ENCODE peak calls at places on chromosomes 5 and 9, in six cellular contexts. Z is esophagus muscularis mucosa, S is thoracic aorta, R is spleen, O is breast epithelium, E is GM23338. H is an unnamed sample.
A peak's percentile ranks its signal among the peaks of the same experiment; 100 is the strongest.

GRCh38 chr5:144352732-144353317 is 182.2 kb downstream of the KCTD16 start:
- DNase-seq in Z (no peak), S (no peak), R (no peak), O (no peak), E (no peak), H (no peak)

GRCh38 chr5:69493235-69493925 is 790 bp downstream of the OCLN start:
- DNase-seq in Z (no peak), S (no peak), R (peak; percentile 79), O (peak; percentile 52), E (peak; percentile 63), H (no peak)

GRCh38 chr9:69961834-69962233 is 81.8 kb upstream of the MAMDC2 start:
- DNase-seq in Z (no peak), S (no peak), R (no peak), O (no peak), E (no peak), H (no peak)

GRCh38 chr9:75229605-75230332 is 141.5 kb downstream of the OSTF1 start:
- DNase-seq in Z (no peak), S (peak; percentile 43), R (no peak), O (peak; percentile 76), E (peak; percentile 12), H (no peak)

GRCh38 chr5:10689391-10690081 is 71.5 kb downstream of the DAP start:
- DNase-seq in Z (no peak), S (no peak), R (no peak), O (no peak), E (peak; percentile 86), H (no peak)

GRCh38 chr5:149235841-149236240 is 35.8 kb upstream of the AFAP1L1 start:
- DNase-seq in Z (no peak), S (no peak), R (no peak), O (no peak), E (no peak), H (no peak)

GRCh38 chr9:134178394-134178780 is 14.0 kb upstream of the RNU6ATAC start:
- DNase-seq in Z (no peak), S (no peak), R (peak; percentile 73), O (no peak), E (no peak), H (no peak)

GRCh38 chr5:95252801-95253200 is 32.1 kb downstream of the MCTP1 start:
- DNase-seq in Z (no peak), S (no peak), R (no peak), O (no peak), E (no peak), H (no peak)

GRCh38 chr5:1054799-1055775 is 46.5 kb downstream of the NKD2 start:
- DNase-seq in Z (no peak), S (no peak), R (no peak), O (no peak), E (peak; percentile 1), H (no peak)

GRCh38 chr9:31519011-31519410 is 865.4 kb upstream of the ACO1 start:
- DNase-seq in Z (no peak), S (no peak), R (peak; percentile 68), O (no peak), E (peak; percentile 45), H (no peak)

GRCh38 chr5:129904102-129904666 is at the start of gene CHSY3:
- DNase-seq in Z (no peak), S (peak; percentile 67), R (peak; percentile 85), O (peak; percentile 59), E (peak; percentile 84), H (peak; percentile 28)

GRCh38 chr9:96109718-96110351 is 192.1 kb downstream of the HSD17B3 start:
- DNase-seq in Z (no peak), S (no peak), R (no peak), O (no peak), E (no peak), H (no peak)

GRCh38 chr9:136311433-136312375 is 7.8 kb upstream of the CCDC187 start:
- DNase-seq in Z (no peak), S (no peak), R (no peak), O (no peak), E (no peak), H (no peak)

GRCh38 chr9:15785584-15785983 is 232.7 kb downstream of the CCDC171 start:
- DNase-seq in Z (no peak), S (no peak), R (no peak), O (no peak), E (no peak), H (no peak)

GRCh38 chr9:94869415-94869838 is 142.9 kb downstream of the AOPEP start:
- DNase-seq in Z (no peak), S (no peak), R (no peak), O (no peak), E (no peak), H (no peak)

GRCh38 chr9:23615569-23615968 is 210.5 kb downstream of the ELAVL2 start:
- DNase-seq in Z (no peak), S (no peak), R (no peak), O (no peak), E (no peak), H (no peak)

GRCh38 chr9:6538666-6539071 is 106.9 kb downstream of the GLDC start:
- DNase-seq in Z (no peak), S (no peak), R (no peak), O (no peak), E (no peak), H (no peak)

GRCh38 chr5:100647461-100648230 is 112.5 kb downstream of the FAM174A start:
- DNase-seq in Z (no peak), S (no peak), R (no peak), O (peak; percentile 59), E (peak; percentile 13), H (no peak)

GRCh38 chr5:151053796-151054490 is 26.9 kb downstream of the TNIP1 start:
- DNase-seq in Z (no peak), S (no peak), R (peak; percentile 16), O (no peak), E (no peak), H (no peak)

GRCh38 chr9:133574791-133575672 is 34.2 kb downstream of the FAM163B start:
- DNase-seq in Z (no peak), S (no peak), R (no peak), O (no peak), E (no peak), H (no peak)

GRCh38 chr9:134379774-134380431 is 53.6 kb downstream of the RXRA start:
- DNase-seq in Z (no peak), S (no peak), R (no peak), O (no peak), E (no peak), H (no peak)

GRCh38 chr9:107144475-107144874 is 138.6 kb upstream of the RAD23B start:
- DNase-seq in Z (no peak), S (no peak), R (no peak), O (no peak), E (no peak), H (no peak)

GRCh38 chr9:123324767-123325183 is 31.2 kb upstream of the CRB2 start:
- DNase-seq in Z (no peak), S (no peak), R (no peak), O (no peak), E (no peak), H (no peak)

GRCh38 chr9:123326030-123326586 is 29.9 kb upstream of the CRB2 start:
- DNase-seq in Z (no peak), S (no peak), R (no peak), O (no peak), E (no peak), H (no peak)

GRCh38 chr9:123329329-123329955 is 26.6 kb upstream of the CRB2 start:
- DNase-seq in Z (no peak), S (no peak), R (no peak), O (peak; percentile 84), E (no peak), H (no peak)

GRCh38 chr9:123327697-123328100 is 28.3 kb upstream of the CRB2 start:
- DNase-seq in Z (no peak), S (no peak), R (no peak), O (peak; percentile 80), E (peak; percentile 41), H (no peak)

DNA sequence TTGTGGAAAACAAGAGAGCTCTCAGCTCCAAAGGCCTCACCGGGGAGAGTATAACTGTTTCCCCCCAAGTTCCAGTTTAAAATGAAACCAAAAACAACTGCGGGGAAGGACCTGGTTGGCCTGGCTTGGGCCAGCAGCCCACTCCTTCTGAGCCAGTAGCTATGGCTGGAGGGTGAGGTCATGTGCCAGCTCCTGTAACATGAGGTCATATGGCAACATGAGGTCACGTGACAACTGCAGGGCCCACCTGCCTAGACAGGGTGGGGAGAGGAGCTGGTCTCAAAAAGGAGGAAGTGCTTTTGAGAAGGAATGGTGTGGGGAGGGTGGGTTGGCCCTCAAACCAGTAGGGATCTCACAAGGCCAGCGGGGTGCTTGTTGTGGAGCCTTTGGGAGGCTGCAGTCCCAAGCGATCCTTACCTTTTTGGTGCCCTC is 29.3 kb upstream of the CRB2 start:
- DNase-seq in Z (no peak), S (no peak), R (no peak), O (no peak), E (peak; percentile 37), H (no peak)
- H3K27ac ChIP-seq in Z (no peak overlapping the region), S (no peak overlapping the region), R (peak overlapping the region; percentile 46), O (peak overlapping the region; percentile 89), E (no peak overlapping the region), H (peak overlapping the region; percentile 13)

DNA sequence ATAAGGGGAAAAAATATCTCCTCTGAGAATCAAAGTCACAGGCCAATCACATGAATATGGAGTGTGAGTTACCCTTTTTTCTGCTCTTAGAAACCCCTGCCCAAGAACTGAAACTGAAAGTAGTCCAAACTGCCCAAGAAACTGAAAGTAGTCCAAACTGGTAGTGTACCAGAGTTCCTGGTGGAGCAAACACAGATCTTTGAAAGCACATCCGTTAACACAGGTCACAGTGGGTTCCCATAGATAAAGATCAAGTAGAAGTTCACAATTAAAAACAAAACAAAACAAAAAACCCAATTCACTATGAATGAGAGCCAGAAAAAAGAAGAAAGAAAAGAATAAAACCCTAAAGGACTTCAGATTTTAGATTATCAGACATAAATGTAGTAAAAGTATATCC is 332.4 kb upstream of the EFNA5 start:
- DNase-seq in Z (no peak), S (no peak), R (no peak), O (no peak), E (no peak), H (no peak)
- H3K27ac ChIP-seq in Z (no peak overlapping the region), S (no peak overlapping the region), R (peak overlapping the region; percentile 24), O (no peak overlapping the region), E (no peak overlapping the region), H (no peak overlapping the region)

GRCh38 chr9:87194471-87194870 is 247.2 kb upstream of the GAS1 start:
- DNase-seq in Z (no peak), S (no peak), R (no peak), O (no peak), E (no peak), H (no peak)
- H3K27ac ChIP-seq in Z (no peak overlapping the region), S (peak overlapping the region; percentile 27), R (no peak overlapping the region), O (peak overlapping the region; percentile 55), E (no peak overlapping the region), H (no peak overlapping the region)

DNA sequence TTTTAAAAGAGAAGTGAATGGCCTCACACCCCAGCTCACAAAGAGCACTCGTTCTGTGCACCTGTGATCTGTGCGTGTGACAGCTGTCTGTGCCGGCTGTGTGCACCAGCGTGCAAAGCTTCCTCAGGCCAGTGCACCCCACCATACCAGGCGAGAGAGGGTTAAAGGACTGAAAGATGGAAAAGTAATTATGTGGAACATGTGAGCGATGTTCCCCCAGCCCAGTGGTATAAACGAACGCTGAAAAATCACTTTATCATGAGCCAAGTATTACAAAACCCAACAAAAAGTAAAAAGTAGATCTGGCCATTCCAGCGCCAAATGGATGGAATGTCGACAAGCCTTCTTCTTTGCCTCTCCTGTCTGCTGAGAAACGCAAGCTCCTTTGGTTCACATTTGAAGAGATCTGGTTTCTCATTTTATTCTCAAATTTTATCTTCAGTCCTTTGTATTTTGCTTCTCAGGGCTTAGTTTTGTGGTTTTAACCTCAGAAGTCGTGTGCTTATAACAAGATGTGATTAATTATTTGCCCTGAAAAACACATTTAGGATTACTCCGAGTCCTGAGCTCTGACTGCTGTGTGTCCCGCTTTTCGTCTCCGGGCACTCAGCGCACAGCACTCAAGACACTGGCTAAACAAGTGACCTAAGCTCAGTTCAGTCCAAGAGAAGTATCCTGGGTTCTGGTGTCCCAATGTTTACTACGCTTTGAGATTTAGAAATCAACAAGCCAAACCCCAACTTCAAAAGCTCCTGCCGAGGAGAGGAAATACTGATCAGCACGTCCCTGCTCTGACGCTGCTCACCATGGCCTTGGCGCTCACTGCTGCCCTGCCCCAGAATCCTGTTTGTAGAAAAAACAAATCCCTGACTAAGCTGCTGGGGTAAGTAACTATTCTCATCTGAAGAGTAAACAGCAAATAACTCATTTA is 53.5 kb downstream of the IPPK start:
- DNase-seq in Z (no peak), S (no peak), R (no peak), O (no peak), E (no peak), H (no peak)
- H3K27ac ChIP-seq in Z (peak overlapping the region; percentile 86), S (peak overlapping the region; percentile 71), R (peak overlapping the region; percentile 53), O (peak overlapping the region; percentile 91), E (no peak overlapping the region), H (peak overlapping the region; percentile 54)